ENCODE peak calls at places on chromosomes 1 and 21, in nine cellular contexts. K is body of pancreas; Q is HCT116; W is GM23248; N is transverse colon; I is CD8-positive, alpha-beta T cell; T is GM23338; D is fibroblast of lung; J is ascending aorta. E is an unnamed sample.

GRCh38 chr1:89407355-89407754 is 43.5 kb downstream of the GBP6 start:
- DNase-seq in J (no peak), T (no peak), I (no peak), K (no peak), Q (no peak), W (peak; percentile 17), N (no peak), D (peak; percentile 66), E (no peak)

GRCh38 chr1:237386362-237387143 is 344.6 kb downstream of the RYR2 start:
- DNase-seq in J (no peak), T (peak; percentile 70), Q (peak; percentile 7), W (peak; percentile 48), K (no peak), D (peak; percentile 67), I (no peak), N (no peak), E (peak; percentile 33)

GRCh38 chr1:161725888-161726630 is 4.7 kb downstream of the FCRLB start:
- DNase-seq in I (peak; percentile 72), J (peak; percentile 71), Q (no peak), K (peak; percentile 51), W (peak; percentile 80), D (peak; percentile 43), N (peak; percentile 40), T (peak; percentile 79), E (peak; percentile 72)

GRCh38 chr1:86502721-86503430 is 34.1 kb downstream of the CLCA1 start:
- DNase-seq in I (no peak), T (peak; percentile 94), K (no peak), J (no peak), D (no peak), N (peak; percentile 65), Q (no peak), W (no peak), E (peak; percentile 16)

GRCh38 chr21:36422279-36423098 is 37.3 kb downstream of the CHAF1B start:
- DNase-seq in T (peak; percentile 94), J (no peak), W (peak; percentile 66), D (peak; percentile 63), Q (peak; percentile 34), N (peak; percentile 63), K (peak; percentile 67), I (no peak), E (peak; percentile 92)

GRCh38 chr1:13948851-13949490 is 249.0 kb downstream of the PRDM2 start:
- DNase-seq in W (peak; percentile 83), K (peak; percentile 24), J (peak; percentile 71), D (peak; percentile 90), T (no peak), N (no peak), Q (no peak), I (no peak), E (no peak)

GRCh38 chr1:54086754-54087153 is 33.3 kb downstream of the TCEANC2 start:
- DNase-seq in J (no peak), N (no peak), Q (no peak), T (no peak), W (no peak), I (no peak), D (no peak), K (no peak), E (no peak)

GRCh38 chr1:79519084-79519760 is 512.7 kb upstream of the ADGRL4 start:
- DNase-seq in Q (no peak), N (no peak), J (no peak), W (no peak), K (no peak), I (no peak), T (no peak), D (no peak), E (no peak)

GRCh38 chr1:45442272-45442671 is 48.7 kb downstream of the TESK2 start:
- DNase-seq in J (no peak), W (peak; percentile 60), K (no peak), D (peak; percentile 59), I (no peak), Q (no peak), T (no peak), N (no peak), E (no peak)

GRCh38 chr1:160260436-160261382 is 1.6 kb downstream of the DCAF8 start:
- DNase-seq in N (no peak), I (no peak), T (peak; percentile 27), J (no peak), D (peak; percentile 87), W (peak; percentile 82), K (no peak), Q (no peak), E (no peak)

GRCh38 chr1:32741417-32742131 is 39.0 kb upstream of the SYNC start:
- DNase-seq in Q (no peak), I (no peak), J (no peak), D (no peak), K (no peak), T (peak; percentile 52), N (peak; percentile 55), W (peak; percentile 64), E (peak; percentile 95)
- H3K27me3 ChIP-seq in Q (no peaks in the 10 kb centered on the region), I (peaks cover 6% of the 10 kb centered on the region), J (no peaks in the 10 kb centered on the region), D (no peaks in the 10 kb centered on the region), K (no peaks in the 10 kb centered on the region), T (peaks cover 19% of the 10 kb centered on the region), N (no peaks in the 10 kb centered on the region), W (no peaks in the 10 kb centered on the region), E (peaks cover 3% of the 10 kb centered on the region)

DNA sequence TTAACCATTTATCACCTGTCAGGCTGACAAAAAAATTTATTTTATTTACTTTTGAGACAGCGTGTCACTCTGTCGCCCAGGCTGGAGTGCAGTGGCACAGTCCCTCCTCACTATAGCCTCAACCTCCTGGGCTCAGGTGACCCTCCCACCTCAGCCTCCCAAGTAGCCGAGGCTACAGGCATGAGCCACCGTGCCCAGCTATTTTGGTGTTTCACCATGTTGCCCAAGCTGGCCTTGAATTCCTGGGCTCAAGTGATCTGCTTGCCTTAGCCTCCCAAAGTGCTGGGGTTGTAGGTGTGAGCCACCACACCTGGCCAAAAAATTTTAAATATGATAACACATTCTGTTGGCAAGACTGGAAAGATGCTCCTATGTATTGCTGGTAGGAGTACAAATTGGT is 11.1 kb downstream of the IPO9 start:
- DNase-seq in J (no peak), Q (no peak), W (no peak), T (no peak), N (no peak), D (no peak), K (no peak), I (no peak), E (no peak)
- H3K36me3 ChIP-seq in J (no peaks in the 10 kb centered on the region), Q (peaks cover 2% of the 10 kb centered on the region), W (peaks cover 2% of the 10 kb centered on the region), T (peaks cover 2% of the 10 kb centered on the region), N (no peaks in the 10 kb centered on the region), D (no peaks in the 10 kb centered on the region), K (no peaks in the 10 kb centered on the region), I (no peaks in the 10 kb centered on the region), E (no peaks in the 10 kb centered on the region)

GRCh38 chr1:47722101-47722500 is 275.1 kb downstream of the TRABD2B start:
- DNase-seq in J (no peak), I (no peak), N (no peak), K (no peak), T (no peak), Q (no peak), W (no peak), D (no peak), E (no peak)
- H3K27me3 ChIP-seq in J (no peaks in the 10 kb centered on the region), I (peaks cover under 1% of the 10 kb centered on the region), N (peaks cover 23% of the 10 kb centered on the region), K (no peaks in the 10 kb centered on the region), T (peaks cover 33% of the 10 kb centered on the region), Q (peaks cover 15% of the 10 kb centered on the region), W (peaks cover 73% of the 10 kb centered on the region), D (peaks cover 17% of the 10 kb centered on the region), E (peaks cover 50% of the 10 kb centered on the region)

DNA sequence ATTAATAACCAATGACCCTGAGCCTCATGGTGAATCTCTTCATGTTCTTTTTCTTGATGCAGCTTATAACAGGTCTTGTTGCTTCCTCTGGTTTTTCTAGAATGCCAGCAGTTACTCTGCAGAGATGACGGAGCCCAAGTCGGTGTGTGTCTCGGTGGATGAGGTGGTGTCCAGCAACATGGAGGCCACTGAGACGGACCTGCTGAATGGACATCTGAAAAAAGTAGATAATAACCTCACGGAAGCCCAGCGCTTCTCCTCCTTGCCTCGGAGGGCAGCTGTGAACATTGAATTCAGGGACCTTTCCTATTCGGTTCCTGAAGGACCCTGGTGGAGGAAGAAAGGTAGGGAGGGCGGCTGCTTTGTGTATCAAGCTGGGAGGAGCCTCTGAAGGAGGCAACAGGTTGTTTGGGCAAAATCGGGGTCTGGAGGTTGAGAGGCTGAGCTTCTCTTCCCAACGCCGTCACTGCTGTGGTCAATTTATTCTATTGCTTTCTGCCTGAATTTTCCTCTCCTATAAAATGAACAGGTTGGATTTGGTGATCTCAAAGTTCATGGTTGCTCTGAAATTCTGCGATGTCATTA is 6.7 kb downstream of the ABCG1 start:
- DNase-seq in Q (no peak), W (no peak), T (no peak), J (no peak), I (no peak), D (no peak), K (peak; percentile 7), N (no peak), E (no peak)
- H3K36me3 ChIP-seq in Q (no peaks in the 10 kb centered on the region), W (no peaks in the 10 kb centered on the region), T (no peaks in the 10 kb centered on the region), J (no peaks in the 10 kb centered on the region), I (no peaks in the 10 kb centered on the region), D (no peaks in the 10 kb centered on the region), K (no peaks in the 10 kb centered on the region), N (no peaks in the 10 kb centered on the region), E (no peaks in the 10 kb centered on the region)